ENCODE peak calls at places on chromosome 3, in four cellular contexts. L is K562, M is keratinocyte, A is endothelial cell of umbilical vein. E is an unnamed sample. For H3K9me1, the result is how much of the 10 kb centered on the place peaks cover.

GRCh38 chr3:38039899-38040261 is 872 bp downstream of the DLEC1 start:
- DNase-seq in M (no peak), A (no peak), L (peak), E (peak)

GRCh38 chr3:190048831-190049541 is 71.7 kb downstream of the P3H2 start:
- DNase-seq in L (no peak), A (peak), M (no peak), E (peak)

GRCh38 chr3:193853511-193854219 is 260.7 kb downstream of the OPA1 start:
- DNase-seq in L (peak), A (peak), M (no peak), E (no peak)

GRCh38 chr3:195616681-195617080 is 32.9 kb upstream of the APOD start:
- DNase-seq in A (no peak), M (no peak), L (no peak), E (no peak)

GRCh38 chr3:101310580-101311375 is 9.6 kb downstream of the IMPG2 start:
- DNase-seq in L (no peak), A (peak), M (no peak), E (peak)

GRCh38 chr3:18648868-18649450 is 223.8 kb upstream of the SATB1 start:
- DNase-seq in A (no peak), M (no peak), L (no peak), E (no peak)

GRCh38 chr3:127672429-127673190 is at the start of gene ABTB1:
- DNase-seq in L (peak), A (peak), M (no peak), E (peak)

GRCh38 chr3:66399529-66400232 is 101.1 kb downstream of the LRIG1 start:
- DNase-seq in M (no peak), A (no peak), L (no peak), E (no peak)

GRCh38 chr3:165011557-165011956 is 66.7 kb downstream of the SI start:
- DNase-seq in M (no peak), A (no peak), L (no peak), E (no peak)

DNA sequence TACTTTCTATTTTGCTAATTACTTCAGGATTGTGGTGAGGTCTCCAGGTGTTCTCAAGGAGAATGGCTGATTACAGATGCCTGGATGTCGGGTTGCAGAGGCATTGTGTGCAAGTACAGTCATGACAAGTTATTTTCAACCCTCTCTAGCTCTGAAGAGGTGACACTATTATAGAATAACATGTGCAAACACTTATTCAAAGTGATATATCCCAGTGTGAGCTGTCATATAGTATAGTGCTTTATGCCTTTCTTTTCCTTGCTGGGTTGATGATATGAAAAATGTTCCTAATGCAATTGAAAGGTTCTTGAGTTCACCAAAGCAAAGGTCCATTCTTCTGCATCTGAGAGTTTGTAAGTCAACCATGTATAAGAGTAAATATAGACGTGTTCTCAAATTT is 167.2 kb downstream of the SPATA16 start:
- DNase-seq in M (no peak), L (no peak), A (no peak), E (no peak)
- H3K9me1 ChIP-seq in M (under half), L (under half), A (under half), E (under half)

GRCh38 chr3:36906504-36907149 is 38.2 kb downstream of the TRANK1 start:
- DNase-seq in M (no peak), L (no peak), A (peak), E (peak)
- H3K9me1 ChIP-seq in M (under half), L (under half), A (under half), E (under half)

GRCh38 chr3:31178467-31178866 is 284.0 kb upstream of the GADL1 start:
- DNase-seq in M (no peak), L (no peak), A (no peak), E (no peak)
- H3K9me1 ChIP-seq in M (under half), L (under half), A (under half), E (under half)

GRCh38 chr3:122941233-122942206 is 86.0 kb downstream of the SEMA5B start:
- DNase-seq in M (no peak), L (no peak), A (no peak), E (no peak)
- H3K9me1 ChIP-seq in M (under half), L (under half), A (under half), E (under half)

DNA sequence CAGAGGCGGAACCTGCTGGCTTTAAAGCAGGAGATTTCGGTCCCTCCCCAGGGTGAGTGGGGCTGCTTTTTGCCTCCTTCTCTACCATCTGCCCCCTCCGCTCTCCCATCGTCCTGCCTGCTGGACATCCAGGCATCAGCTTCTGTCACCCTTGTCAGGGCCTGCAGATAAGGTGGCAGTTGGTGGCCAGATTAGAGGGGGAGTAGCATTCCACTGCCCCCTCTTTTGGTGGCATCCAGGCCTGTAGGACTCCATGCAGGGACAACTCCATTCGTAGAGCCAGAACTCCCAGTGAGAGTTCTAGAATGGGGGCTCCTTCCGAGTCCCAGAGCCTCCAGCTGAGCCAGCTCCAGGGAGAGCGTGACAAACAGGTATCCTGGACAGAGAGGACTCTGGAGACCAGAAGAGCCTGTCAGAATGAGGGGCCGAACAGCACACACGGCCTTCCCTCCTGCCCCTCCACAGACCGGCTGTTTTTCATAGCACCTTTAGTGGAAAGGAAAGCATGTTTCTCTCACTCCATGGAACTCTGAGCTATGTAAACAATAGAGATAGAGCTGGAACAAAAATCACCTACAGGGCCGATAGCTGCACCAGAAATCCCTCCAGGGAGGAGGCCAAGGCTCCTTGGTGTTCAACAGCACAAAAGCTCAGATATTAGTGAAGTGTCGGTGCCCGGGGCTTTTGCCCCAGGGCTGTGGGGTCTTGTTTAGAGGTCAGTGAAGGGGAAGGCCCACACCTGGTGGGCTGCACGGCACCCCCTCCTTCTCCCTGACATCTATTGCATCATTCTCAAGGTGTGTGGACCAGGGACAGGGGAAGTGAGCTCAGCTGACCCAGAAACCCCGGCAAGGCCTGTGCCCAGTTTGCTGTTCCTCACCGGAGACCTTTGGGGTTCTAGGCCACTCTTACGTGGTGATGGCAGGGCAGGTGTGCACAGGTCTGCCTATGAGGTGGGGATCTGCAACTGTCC is 34.2 kb downstream of the MAGEF1 start:
- DNase-seq in A (no peak), L (no peak), M (no peak), E (no peak)
- H3K9me1 ChIP-seq in A (under half), L (under half), M (under half), E (under half)

GRCh38 chr3:171508676-171509075 is 48.5 kb upstream of the TNIK start:
- DNase-seq in M (no peak), A (no peak), L (no peak), E (no peak)
- H3K9me1 ChIP-seq in M (under half), A (under half), L (under half), E (under half)

GRCh38 chr3:30113906-30114305 is 492.5 kb upstream of the TGFBR2 start:
- DNase-seq in L (no peak), M (no peak), A (no peak), E (no peak)
- H3K9me1 ChIP-seq in L (under half), M (under half), A (under half), E (under half)

GRCh38 chr3:11240496-11240895 is 31.7 kb upstream of the ATG7 start:
- DNase-seq in A (no peak), L (no peak), M (no peak), E (no peak)
- H3K9me1 ChIP-seq in A (under half), L (under half), M (under half), E (under half)

DNA sequence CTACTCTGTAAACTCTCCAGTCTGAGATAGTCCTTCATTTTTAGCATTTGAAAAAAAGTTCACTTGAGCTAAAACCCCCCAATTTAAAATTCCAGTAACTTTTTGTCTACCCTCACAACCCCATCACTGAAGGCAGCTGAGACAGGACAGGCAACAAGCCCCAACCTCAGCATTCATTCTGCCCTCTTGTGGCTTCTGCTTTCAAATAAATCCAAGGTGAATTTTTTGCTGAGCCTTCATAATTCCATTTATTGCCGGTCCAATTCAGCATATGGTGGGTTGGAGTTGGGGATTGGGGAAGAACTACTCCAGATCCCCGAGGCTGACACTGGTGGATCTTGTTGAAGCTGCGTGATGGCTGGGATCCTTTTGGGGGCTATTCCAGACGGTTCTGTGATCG is 88.4 kb upstream of the THRB start:
- DNase-seq in A (no peak), L (peak), M (no peak), E (no peak)
- H3K9me1 ChIP-seq in A (under half), L (under half), M (under half), E (under half)

GRCh38 chr3:13105181-13105580 is 32.0 kb upstream of the IQSEC1 start:
- DNase-seq in M (no peak), L (no peak), A (no peak), E (no peak)
- H3K9me1 ChIP-seq in M (under half), L (under half), A (under half), E (under half)

E was measured in IMR-90.